ENCODE peak calls at places on chromosomes 5 and 9, in five cellular contexts. L, M, F, R and I are unnamed samples.

GRCh38 chr5:66960373-66961137 is 236.0 kb downstream of the CD180 start:
- DNase-seq in L (no peak), M (peak; percentile 23), F (no peak), R (no peak), I (peak; percentile 10)

GRCh38 chr5:61866930-61867329 is 439.1 kb upstream of the KIF2A start:
- DNase-seq in L (peak; percentile 12), M (no peak), F (no peak), R (peak; percentile 12), I (peak; percentile 38)

GRCh38 chr9:23322392-23322791 is 503.6 kb downstream of the ELAVL2 start:
- DNase-seq in L (no peak), M (no peak), F (no peak), R (no peak), I (peak; percentile 0)

GRCh38 chr5:168796840-168797548 is 217.8 kb upstream of the PANK3 start:
- DNase-seq in L (no peak), M (no peak), F (no peak), R (no peak), I (no peak)

GRCh38 chr5:139394123-139394653 is 716 bp downstream of the PROB1 start:
- DNase-seq in L (no peak), M (no peak), F (peak; percentile 34), R (no peak), I (no peak)

GRCh38 chr5:1801954-1802295 is 718 bp downstream of the NDUFS6 start:
- DNase-seq in L (no peak), M (peak; percentile 24), F (no peak), R (no peak), I (no peak)

GRCh38 chr9:118510711-118511110 is 806.5 kb downstream of the TLR4 start:
- DNase-seq in L (no peak), M (no peak), F (no peak), R (no peak), I (no peak)

GRCh38 chr5:97250113-97250512 is 67.1 kb upstream of the RIOK2 start:
- DNase-seq in L (no peak), M (no peak), F (no peak), R (no peak), I (no peak)

GRCh38 chr9:123338710-123339665 is 17.0 kb upstream of the CRB2 start:
- DNase-seq in L (peak; percentile 77), M (no peak), F (peak; percentile 20), R (no peak), I (no peak)

GRCh38 chr9:112377087-112377486 is 2.8 kb upstream of the HSDL2 start:
- DNase-seq in L (no peak), M (no peak), F (no peak), R (no peak), I (no peak)

GRCh38 chr9:99222416-99223280 is 566 bp downstream of the SEC61B start:
- DNase-seq in L (no peak), M (no peak), F (no peak), R (no peak), I (peak; percentile 36)

GRCh38 chr5:175501759-175502158 is 23.4 kb downstream of the SFXN1 start:
- DNase-seq in L (no peak), M (no peak), F (no peak), R (no peak), I (no peak)

GRCh38 chr5:72392326-72392733 is 72.2 kb downstream of the PTCD2 start:
- DNase-seq in L (no peak), M (no peak), F (no peak), R (no peak), I (peak; percentile 46)

GRCh38 chr5:154520861-154521453 is 42.9 kb upstream of the HAND1 start:
- DNase-seq in L (peak; percentile 63), M (peak; percentile 34), F (peak; percentile 16), R (peak; percentile 63), I (no peak)

GRCh38 chr5:91312698-91313097 is 70.4 kb downstream of the ARRDC3 start:
- DNase-seq in L (no peak), M (no peak), F (peak; percentile 10), R (no peak), I (no peak)

GRCh38 chr5:139131062-139131856 is 66.9 kb downstream of the SIL1 start:
- DNase-seq in L (no peak), M (no peak), F (no peak), R (no peak), I (peak; percentile 39)

GRCh38 chr9:10571699-10572098 is 41.1 kb downstream of the PTPRD start:
- DNase-seq in L (no peak), M (no peak), F (no peak), R (no peak), I (no peak)

GRCh38 chr9:22111871-22112247 is 102.8 kb upstream of the CDKN2B start:
- DNase-seq in L (no peak), M (no peak), F (peak; percentile 51), R (no peak), I (peak; percentile 84)

GRCh38 chr5:32843532-32843895 is 132.4 kb downstream of the NPR3 start:
- DNase-seq in L (no peak), M (no peak), F (no peak), R (no peak), I (no peak)

GRCh38 chr9:133714606-133715294 is 23.4 kb downstream of the SARDH start:
- DNase-seq in L (no peak), M (peak; percentile 96), F (no peak), R (no peak), I (peak; percentile 84)

GRCh38 chr5:73764586-73764985 is 138.6 kb downstream of the ARHGEF28 start:
- DNase-seq in L (no peak), M (peak; percentile 78), F (peak; percentile 43), R (no peak), I (peak; percentile 82)

GRCh38 chr5:103446813-103447212 is 115.8 kb downstream of the NUDT12 start:
- DNase-seq in L (no peak), M (no peak), F (peak; percentile 15), R (no peak), I (peak; percentile 61)

DNA sequence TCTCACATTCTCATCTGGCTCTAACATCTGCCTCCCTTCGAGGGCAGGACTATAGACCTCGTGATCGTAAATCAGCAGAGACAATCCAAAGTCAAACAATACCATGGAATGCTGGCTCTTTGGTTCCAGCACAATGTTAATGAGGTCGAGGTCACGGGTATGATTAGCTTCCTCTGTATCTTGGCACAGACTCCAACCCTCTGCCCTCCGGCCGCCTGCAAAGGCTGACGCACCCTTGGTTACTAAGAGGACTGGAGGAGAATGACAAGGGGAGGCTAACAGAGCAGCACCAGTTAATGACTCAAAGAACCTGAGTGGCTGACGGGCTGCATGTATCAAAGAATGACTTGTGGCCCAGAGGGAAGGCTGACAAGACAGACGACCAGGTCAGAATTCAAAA is 10.1 kb downstream of the LHFPL2 start:
- DNase-seq in L (no peak), M (peak; percentile 56), F (peak; percentile 99), R (no peak), I (peak; percentile 92)
- H4K20me1 ChIP-seq in L (no peaks in the 10 kb centered on the region), M (no peaks in the 10 kb centered on the region), F (no peaks in the 10 kb centered on the region), R (no peaks in the 10 kb centered on the region), I (peaks cover 50% of the 10 kb centered on the region)

DNA sequence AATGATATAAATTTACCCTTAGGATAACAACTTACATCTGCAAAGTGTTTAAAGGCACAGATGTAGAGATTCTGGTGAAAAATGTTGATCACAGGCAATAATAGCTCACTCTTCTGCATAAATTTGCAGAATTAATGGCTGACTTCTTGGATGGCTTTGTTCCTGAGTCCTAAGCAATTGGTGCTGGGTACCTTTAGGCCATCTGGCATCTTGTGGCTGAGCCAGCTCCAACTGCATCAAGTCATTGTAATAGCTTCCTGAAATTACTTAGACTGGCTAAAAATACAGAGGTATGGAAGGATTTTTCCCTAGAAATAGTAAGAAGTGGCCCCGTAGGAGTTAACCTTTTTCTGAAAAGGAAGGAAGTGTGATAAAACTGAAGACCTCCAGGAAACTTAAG is 118.3 kb upstream of the MINAR2 start:
- DNase-seq in L (no peak), M (no peak), F (no peak), R (no peak), I (no peak)
- TF ChIP-seq POLR2A in L (no peak), M (no peak), F (no peak), R (no peak), I (no peak)

GRCh38 chr5:135396459-135397055 is 2.5 kb downstream of the MACROH2A1 start:
- DNase-seq in L (no peak), M (no peak), F (no peak), R (no peak), I (no peak)
- H4K20me1 ChIP-seq in L (peaks cover 51% of the 10 kb centered on the region), M (peaks cover 43% of the 10 kb centered on the region), F (peaks cover 4% of the 10 kb centered on the region), R (peaks cover 32% of the 10 kb centered on the region), I (peaks cover 67% of the 10 kb centered on the region)

DNA sequence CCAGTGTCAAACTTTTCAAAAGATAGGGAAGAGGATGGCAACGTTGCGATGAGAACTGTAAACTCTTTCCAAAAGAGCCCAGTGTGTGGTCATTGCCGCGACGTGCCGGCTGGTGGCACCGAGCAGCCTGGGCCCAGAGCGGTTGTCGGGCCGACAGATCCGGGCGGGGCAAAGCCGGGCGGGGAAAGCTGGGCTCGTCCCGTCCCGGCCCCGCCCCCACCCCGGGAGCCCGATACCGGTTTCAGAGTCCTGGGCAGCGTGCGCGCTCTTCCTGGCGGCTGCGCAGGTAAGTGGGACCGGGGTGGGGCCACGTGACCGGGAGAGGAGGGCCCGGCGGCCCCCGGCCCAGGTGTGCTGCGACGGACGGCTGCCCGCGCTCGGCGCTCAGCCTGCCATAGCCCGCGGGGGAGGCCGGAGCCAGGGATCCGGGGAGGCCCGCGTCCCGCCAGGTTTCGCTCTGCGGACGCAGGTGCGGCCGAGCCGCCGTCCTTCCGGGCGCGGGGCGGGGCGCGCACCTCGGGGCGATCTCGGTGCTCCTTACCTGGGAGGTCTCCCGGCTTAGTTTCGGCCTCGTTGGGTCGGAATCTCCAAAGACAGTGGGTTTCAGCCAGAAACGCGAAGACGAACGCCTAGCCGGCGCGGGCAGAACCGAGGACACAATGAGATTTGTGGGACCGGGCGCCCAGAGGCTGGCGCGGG is at the start of gene MARVELD2:
- DNase-seq in L (no peak), M (peak; percentile 81), F (peak; percentile 63), R (peak; percentile 77), I (peak; percentile 6)
- TF ChIP-seq POLR2A in L (no peak), M (peak; percentile 70), F (no peak), R (peak; percentile 60), I (no peak)

GRCh38 chr5:178644826-178645545 is 18.1 kb upstream of the CLK4 start:
- DNase-seq in L (no peak), M (no peak), F (no peak), R (no peak), I (no peak)
- H4K20me1 ChIP-seq in L (no peaks in the 10 kb centered on the region), M (no peaks in the 10 kb centered on the region), F (no peaks in the 10 kb centered on the region), R (no peaks in the 10 kb centered on the region), I (no peaks in the 10 kb centered on the region)

GRCh38 chr5:172402531-172403190 is 51.7 kb downstream of the SH3PXD2B start:
- DNase-seq in L (no peak), M (no peak), F (no peak), R (no peak), I (no peak)

GRCh38 chr5:172395483-172395882 is 58.8 kb downstream of the SH3PXD2B start:
- DNase-seq in L (no peak), M (no peak), F (peak; percentile 58), R (no peak), I (peak; percentile 57)

GRCh38 chr5:172399826-172400225 is 54.5 kb downstream of the SH3PXD2B start:
- DNase-seq in L (no peak), M (no peak), F (no peak), R (no peak), I (no peak)

GRCh38 chr5:172403191-172403794 is 51.0 kb downstream of the SH3PXD2B start:
- DNase-seq in L (no peak), M (no peak), F (peak; percentile 45), R (no peak), I (peak; percentile 67)

GRCh38 chr5:172399336-172399735 is 55.0 kb downstream of the SH3PXD2B start:
- DNase-seq in L (no peak), M (no peak), F (no peak), R (no peak), I (no peak)
- TF ChIP-seq POLR2A in L (no peak), M (no peak), F (no peak), R (no peak), I (no peak)

GRCh38 chr9:104915049-104915448 is 12.9 kb downstream of the ABCA1 start:
- DNase-seq in L (no peak), M (no peak), F (no peak), R (no peak), I (no peak)
- H4K20me1 ChIP-seq in L (no peaks in the 10 kb centered on the region), M (peaks cover 3% of the 10 kb centered on the region), F (no peaks in the 10 kb centered on the region), R (no peaks in the 10 kb centered on the region), I (peaks cover 79% of the 10 kb centered on the region)